ENCODE peak calls at places on chromosomes 2 and 18, in five cellular contexts. One of them, this sample, is unnamed.

GRCh38 chr2:49288902-49289680 is 134.8 kb upstream of the FSHR start:
- DNase-seq in astrocyte of the spinal cord: peak
- DNase-seq in H9: no peak
- DNase-seq in lower lobe of right lung: no peak
- DNase-seq in Caki2: no peak
- DNase-seq in this sample: no peak

GRCh38 chr2:25586726-25587144 is 86.6 kb downstream of the DTNB start:
- DNase-seq in Caki2: no peak
- DNase-seq in astrocyte of the spinal cord: peak
- DNase-seq in lower lobe of right lung: no peak
- DNase-seq in H9: no peak
- DNase-seq in this sample: no peak

GRCh38 chr2:177229448-177230242 is 17.1 kb downstream of the HNRNPA3 start:
- DNase-seq in H9: no peak
- DNase-seq in lower lobe of right lung: no peak
- DNase-seq in Caki2: no peak
- DNase-seq in astrocyte of the spinal cord: no peak
- DNase-seq in this sample: no peak

GRCh38 chr18:63399300-63399699 is 23.0 kb downstream of the VPS4B start:
- DNase-seq in astrocyte of the spinal cord: no peak
- DNase-seq in lower lobe of right lung: no peak
- DNase-seq in H9: no peak
- DNase-seq in Caki2: no peak
- DNase-seq in this sample: no peak

GRCh38 chr2:77087987-77088414 is 434.2 kb downstream of the LRRTM4 start:
- DNase-seq in H9: peak
- DNase-seq in lower lobe of right lung: no peak
- DNase-seq in Caki2: no peak
- DNase-seq in astrocyte of the spinal cord: no peak
- DNase-seq in this sample: no peak

GRCh38 chr2:211454684-211455083 is 898.3 kb downstream of the CPS1 start:
- DNase-seq in lower lobe of right lung: no peak
- DNase-seq in astrocyte of the spinal cord: peak
- DNase-seq in H9: no peak
- DNase-seq in Caki2: no peak
- DNase-seq in this sample: no peak

GRCh38 chr2:118046628-118047210 is 32.8 kb upstream of the CCDC93 start:
- DNase-seq in astrocyte of the spinal cord: peak
- DNase-seq in Caki2: peak
- DNase-seq in lower lobe of right lung: no peak
- DNase-seq in H9: no peak
- DNase-seq in this sample: peak

GRCh38 chr2:236578980-236579745 is 9.5 kb downstream of the ACKR3 start:
- DNase-seq in H9: no peak
- DNase-seq in Caki2: no peak
- DNase-seq in lower lobe of right lung: no peak
- DNase-seq in astrocyte of the spinal cord: no peak
- DNase-seq in this sample: no peak

GRCh38 chr2:9640403-9641104 is 9.8 kb upstream of the YWHAQ start:
- DNase-seq in astrocyte of the spinal cord: no peak
- DNase-seq in H9: no peak
- DNase-seq in lower lobe of right lung: no peak
- DNase-seq in Caki2: no peak
- DNase-seq in this sample: no peak

GRCh38 chr2:159946326-159946992 is 116.0 kb downstream of the PLA2R1 start:
- DNase-seq in lower lobe of right lung: no peak
- DNase-seq in astrocyte of the spinal cord: peak
- DNase-seq in H9: no peak
- DNase-seq in Caki2: no peak
- DNase-seq in this sample: no peak

GRCh38 chr2:174662459-174662858 is 64.9 kb upstream of the WIPF1 start:
- DNase-seq in lower lobe of right lung: no peak
- DNase-seq in astrocyte of the spinal cord: peak
- DNase-seq in Caki2: no peak
- DNase-seq in H9: no peak
- DNase-seq in this sample: peak

GRCh38 chr2:153866595-153866994 is 5.1 kb upstream of the GALNT13 start:
- DNase-seq in Caki2: no peak
- DNase-seq in astrocyte of the spinal cord: no peak
- DNase-seq in H9: no peak
- DNase-seq in lower lobe of right lung: no peak
- DNase-seq in this sample: no peak

GRCh38 chr2:11863103-11863502 is 116.7 kb downstream of the LPIN1 start:
- DNase-seq in lower lobe of right lung: no peak
- DNase-seq in H9: no peak
- DNase-seq in Caki2: no peak
- DNase-seq in astrocyte of the spinal cord: no peak
- DNase-seq in this sample: no peak

GRCh38 chr2:207902822-207903221 is 122.5 kb downstream of the PLEKHM3 start:
- DNase-seq in lower lobe of right lung: peak
- DNase-seq in H9: no peak
- DNase-seq in astrocyte of the spinal cord: no peak
- DNase-seq in Caki2: no peak
- DNase-seq in this sample: no peak

GRCh38 chr18:5895300-5895885 is at the start of gene TMEM200C:
- DNase-seq in astrocyte of the spinal cord: peak
- DNase-seq in H9: no peak
- DNase-seq in lower lobe of right lung: peak
- DNase-seq in Caki2: no peak
- DNase-seq in this sample: no peak

GRCh38 chr2:9097239-9097638 is 93.8 kb upstream of the MBOAT2 start:
- DNase-seq in astrocyte of the spinal cord: no peak
- DNase-seq in H9: no peak
- DNase-seq in Caki2: no peak
- DNase-seq in lower lobe of right lung: no peak
- DNase-seq in this sample: no peak

GRCh38 chr18:63141777-63142176 is 177.8 kb downstream of the BCL2 start:
- DNase-seq in lower lobe of right lung: no peak
- DNase-seq in H9: no peak
- DNase-seq in Caki2: no peak
- DNase-seq in astrocyte of the spinal cord: no peak
- DNase-seq in this sample: no peak

GRCh38 chr2:32735370-32735769 is 107.5 kb downstream of the TTC27 start:
- DNase-seq in Caki2: no peak
- DNase-seq in H9: no peak
- DNase-seq in lower lobe of right lung: no peak
- DNase-seq in astrocyte of the spinal cord: no peak
- DNase-seq in this sample: no peak

GRCh38 chr2:239378918-239379640 is 21.7 kb downstream of the HDAC4 start:
- DNase-seq in Caki2: no peak
- DNase-seq in lower lobe of right lung: peak
- DNase-seq in astrocyte of the spinal cord: no peak
- DNase-seq in H9: no peak
- DNase-seq in this sample: no peak

GRCh38 chr2:196601430-196602306 is 37.8 kb upstream of the CCDC150 start:
- DNase-seq in astrocyte of the spinal cord: peak
- DNase-seq in Caki2: peak
- DNase-seq in lower lobe of right lung: no peak
- DNase-seq in H9: no peak
- DNase-seq in this sample: peak

GRCh38 chr18:48827321-48828200 is 123.2 kb downstream of the SMAD7 start:
- DNase-seq in Caki2: no peak
- DNase-seq in lower lobe of right lung: peak
- DNase-seq in H9: peak
- DNase-seq in astrocyte of the spinal cord: peak
- DNase-seq in this sample: no peak

GRCh38 chr2:175170679-175171304 is 2.8 kb upstream of the ATF2 start:
- DNase-seq in Caki2: no peak
- DNase-seq in lower lobe of right lung: no peak
- DNase-seq in H9: no peak
- DNase-seq in astrocyte of the spinal cord: no peak
- DNase-seq in this sample: no peak

GRCh38 chr2:72236445-72237067 is 88.9 kb upstream of the CYP26B1 start:
- DNase-seq in Caki2: peak
- DNase-seq in lower lobe of right lung: no peak
- DNase-seq in astrocyte of the spinal cord: peak
- DNase-seq in H9: no peak
- DNase-seq in this sample: peak

GRCh38 chr2:101474752-101475384 is at the start of gene RFX8:
- DNase-seq in lower lobe of right lung: no peak
- DNase-seq in astrocyte of the spinal cord: peak
- DNase-seq in Caki2: no peak
- DNase-seq in H9: no peak
- DNase-seq in this sample: peak

GRCh38 chr2:205763708-205764501 is 81.6 kb downstream of the NRP2 start:
- DNase-seq in lower lobe of right lung: peak
- DNase-seq in Caki2: peak
- DNase-seq in H9: peak
- DNase-seq in astrocyte of the spinal cord: peak
- DNase-seq in this sample: no peak

GRCh38 chr2:203830294-203831055 is 37.1 kb upstream of the CTLA4 start:
- DNase-seq in H9: no peak
- DNase-seq in Caki2: no peak
- DNase-seq in lower lobe of right lung: no peak
- DNase-seq in astrocyte of the spinal cord: no peak
- DNase-seq in this sample: no peak

GRCh38 chr2:44997948-44998347 is 11.3 kb downstream of the SIX2 start:
- DNase-seq in lower lobe of right lung: no peak
- DNase-seq in H9: no peak
- DNase-seq in Caki2: no peak
- DNase-seq in astrocyte of the spinal cord: no peak
- DNase-seq in this sample: no peak

GRCh38 chr2:100406120-100406508 is 11.4 kb downstream of the CHST10 start:
- DNase-seq in Caki2: no peak
- DNase-seq in astrocyte of the spinal cord: no peak
- DNase-seq in H9: no peak
- DNase-seq in lower lobe of right lung: no peak
- DNase-seq in this sample: no peak

GRCh38 chr18:51028201-51028805 is 1.7 kb upstream of the SMAD4 start:
- DNase-seq in H9: no peak
- DNase-seq in Caki2: peak
- DNase-seq in lower lobe of right lung: no peak
- DNase-seq in astrocyte of the spinal cord: peak
- DNase-seq in this sample: no peak

GRCh38 chr2:128573531-128573930 is 254.9 kb upstream of the HS6ST1 start:
- DNase-seq in astrocyte of the spinal cord: no peak
- DNase-seq in Caki2: no peak
- DNase-seq in lower lobe of right lung: no peak
- DNase-seq in H9: no peak
- DNase-seq in this sample: no peak

GRCh38 chr18:54284967-54285785 is 15.9 kb downstream of the POLI start:
- DNase-seq in Caki2: peak
- DNase-seq in astrocyte of the spinal cord: peak
- DNase-seq in H9: no peak
- DNase-seq in lower lobe of right lung: no peak
- DNase-seq in this sample: no peak

GRCh38 chr2:106941372-106941993 is 55.5 kb upstream of the ST6GAL2 start:
- DNase-seq in H9: no peak
- DNase-seq in Caki2: no peak
- DNase-seq in astrocyte of the spinal cord: no peak
- DNase-seq in lower lobe of right lung: no peak
- DNase-seq in this sample: no peak